ENCODE peak calls at places on chromosomes 5 and 9, in seven cellular contexts. W, V, N, B, T, O and R are unnamed samples. For H3K27me3, the result is how much of the 10 kb centered on the place peaks cover.

GRCh38 chr9:76510041-76510440 is 51.1 kb downstream of the GCNT1 start:
- DNase-seq in N (no peak), W (peak), O (no peak), B (no peak), T (no peak), V (no peak), R (no peak)

GRCh38 chr9:38008168-38009034 is 60.6 kb downstream of the SHB start:
- DNase-seq in N (peak), T (peak), B (peak), O (no peak), V (no peak), W (peak), R (peak)

GRCh38 chr5:154220625-154221024 is 30.1 kb downstream of the GALNT10 start:
- DNase-seq in O (no peak), T (peak), B (no peak), W (peak), V (no peak), N (no peak), R (no peak)

GRCh38 chr5:93600409-93601052 is 17.5 kb downstream of the NR2F1 start:
- DNase-seq in V (no peak), W (peak), O (no peak), T (no peak), N (no peak), B (no peak), R (no peak)

GRCh38 chr5:137703565-137703964 is 32.3 kb downstream of the KLHL3 start:
- DNase-seq in N (no peak), B (no peak), O (no peak), V (no peak), T (no peak), W (no peak), R (no peak)

GRCh38 chr5:157471709-157472108 is 11.7 kb downstream of the NIPAL4 start:
- DNase-seq in T (peak), O (no peak), V (no peak), N (no peak), B (no peak), W (peak), R (no peak)

GRCh38 chr5:136811551-136811950 is 446.2 kb upstream of the TRPC7 start:
- DNase-seq in B (peak), T (peak), O (no peak), N (no peak), W (peak), V (no peak), R (no peak)

GRCh38 chr5:4228708-4229107 is 633.1 kb downstream of the IRX1 start:
- DNase-seq in N (no peak), B (no peak), T (no peak), W (no peak), O (no peak), V (no peak), R (no peak)

GRCh38 chr5:180648658-180649296 is 623 bp downstream of the FLT4 start:
- DNase-seq in T (no peak), N (peak), V (no peak), B (no peak), O (peak), W (no peak), R (peak)

GRCh38 chr5:122195784-122196394 is 66.5 kb downstream of the ZNF474 start:
- DNase-seq in O (no peak), N (no peak), V (no peak), W (peak), T (peak), B (peak), R (no peak)

GRCh38 chr9:87959916-87960581 is 14.3 kb downstream of the CDK20 start:
- DNase-seq in T (no peak), W (peak), B (peak), O (no peak), V (no peak), N (no peak), R (no peak)

GRCh38 chr5:173228639-173229380 is 6.2 kb downstream of the NKX2-5 start:
- DNase-seq in V (no peak), N (no peak), W (no peak), O (no peak), T (no peak), B (no peak), R (no peak)

GRCh38 chr5:63535840-63536602 is 426.2 kb downstream of the HTR1A start:
- DNase-seq in B (no peak), T (no peak), O (no peak), V (no peak), N (no peak), W (no peak), R (no peak)

GRCh38 chr5:159098285-159099048 is 1.2 kb downstream of the EBF1 start:
- DNase-seq in W (no peak), O (no peak), V (no peak), T (no peak), B (no peak), N (no peak), R (no peak)

GRCh38 chr9:109150925-109151547 is 16.0 kb downstream of the FRRS1L start:
- DNase-seq in N (no peak), T (peak), V (no peak), W (no peak), B (no peak), O (no peak), R (no peak)

GRCh38 chr5:139294372-139295165 is 1.0 kb downstream of the MATR3 start:
- DNase-seq in T (peak), W (peak), N (peak), O (peak), B (peak), V (no peak), R (peak)

GRCh38 chr5:143233020-143233419 is 170.5 kb downstream of the NR3C1 start:
- DNase-seq in N (no peak), W (peak), B (no peak), O (no peak), T (no peak), V (no peak), R (no peak)

GRCh38 chr5:62268792-62269191 is 37.2 kb upstream of the KIF2A start:
- DNase-seq in N (no peak), T (no peak), O (no peak), B (no peak), W (no peak), V (no peak), R (no peak)

GRCh38 chr9:6938447-6938846 is 180.7 kb downstream of the KDM4C start:
- DNase-seq in V (no peak), T (peak), O (no peak), B (peak), N (no peak), W (peak), R (no peak)

GRCh38 chr5:126119894-126120442 is 303.2 kb upstream of the GRAMD2B start:
- DNase-seq in O (no peak), N (no peak), V (no peak), B (no peak), T (no peak), W (no peak), R (no peak)

GRCh38 chr5:179530069-179530998 is 20.0 kb upstream of the RUFY1 start:
- DNase-seq in O (peak), V (no peak), B (no peak), T (no peak), W (no peak), N (peak), R (peak)

GRCh38 chr5:177983763-177984564 is 12.1 kb downstream of the PROP1 start:
- DNase-seq in N (no peak), W (no peak), V (no peak), O (no peak), T (no peak), B (no peak), R (no peak)

GRCh38 chr5:177985430-177986040 is 10.5 kb downstream of the PROP1 start:
- DNase-seq in T (no peak), W (no peak), B (no peak), O (no peak), N (no peak), V (no peak), R (no peak)

GRCh38 chr5:177982072-177982727 is 13.8 kb downstream of the PROP1 start:
- DNase-seq in V (no peak), W (no peak), O (no peak), N (no peak), B (no peak), T (peak), R (peak)

GRCh38 chr5:177982956-177983355 is 13.1 kb downstream of the PROP1 start:
- DNase-seq in T (no peak), O (no peak), V (no peak), W (no peak), N (no peak), B (no peak), R (no peak)

DNA sequence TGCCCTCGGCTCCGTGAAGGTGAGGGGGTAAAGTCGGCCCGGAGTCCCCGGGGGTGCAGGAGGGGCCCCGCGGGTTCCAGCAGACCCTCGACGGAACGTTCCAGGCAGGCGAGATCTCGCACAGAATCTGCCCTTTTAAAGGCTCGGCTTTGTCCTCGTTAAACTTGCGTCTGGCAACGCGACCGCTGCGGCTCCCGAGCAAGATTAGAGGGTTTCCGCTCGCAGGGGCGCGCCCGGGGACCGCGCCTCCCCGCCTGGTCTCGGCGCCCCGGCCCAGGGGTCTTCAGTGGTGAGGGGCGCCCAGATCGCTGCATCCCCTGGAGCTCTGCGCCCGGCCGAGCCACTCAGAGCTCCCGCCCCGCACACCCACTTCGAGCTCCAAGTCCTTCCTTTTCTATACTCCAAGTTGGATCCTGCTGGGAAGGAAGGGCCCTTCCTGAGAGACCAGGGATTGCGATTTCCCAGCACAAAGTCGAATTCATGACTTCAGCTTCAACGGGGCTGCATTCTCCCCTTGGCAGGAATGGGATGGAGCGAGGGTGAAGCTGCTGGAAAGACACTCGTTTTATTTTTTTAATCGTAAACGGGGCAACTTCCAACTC is 11.4 kb downstream of the PROP1 start:
- DNase-seq in N (no peak), W (no peak), V (no peak), T (no peak), O (no peak), B (no peak), R (no peak)
- H3K27me3 ChIP-seq in N (under half), W (under half), V (under half), T (under half), O (half or more), B (half or more), R (half or more)

GRCh38 chr5:177605078-177605477 is 5.1 kb downstream of the B4GALT7 start:
- DNase-seq in N (no peak), W (no peak), O (no peak), T (no peak), B (no peak), V (no peak), R (no peak)

GRCh38 chr5:177604656-177605055 is 4.7 kb downstream of the B4GALT7 start:
- DNase-seq in N (no peak), V (no peak), O (no peak), W (no peak), T (no peak), B (no peak), R (no peak)

GRCh38 chr5:177607115-177607451 is 7.2 kb downstream of the B4GALT7 start:
- DNase-seq in V (no peak), B (no peak), O (no peak), N (no peak), W (no peak), T (no peak), R (no peak)

GRCh38 chr5:177606071-177607051 is 6.4 kb downstream of the B4GALT7 start:
- DNase-seq in W (no peak), N (no peak), B (no peak), T (no peak), O (no peak), V (no peak), R (no peak)

DNA sequence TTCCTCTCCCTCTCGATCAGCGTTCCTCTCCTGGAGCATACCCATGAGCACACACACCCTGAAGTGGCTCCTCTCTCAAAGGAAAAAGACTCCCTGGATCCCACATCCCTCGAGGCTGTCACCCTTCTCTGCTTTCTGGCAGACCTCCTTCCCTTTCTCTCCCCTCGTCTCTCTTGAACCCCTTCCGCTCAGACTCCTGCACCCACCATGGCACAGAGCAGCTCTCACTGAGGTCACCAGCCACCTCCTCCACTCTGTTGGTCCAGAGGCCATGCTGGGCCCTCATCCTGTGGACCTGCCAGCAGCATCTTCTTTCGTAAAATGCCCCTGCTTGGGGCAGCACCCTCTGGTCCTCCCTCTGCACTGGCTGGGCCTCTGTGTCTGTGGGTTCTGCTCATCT is 5.7 kb downstream of the B4GALT7 start:
- DNase-seq in T (no peak), B (no peak), N (no peak), O (no peak), V (no peak), W (no peak), R (no peak)
- H3K4me3 ChIP-seq in T (no peak), B (no peak), N (no peak), O (no peak), V (no peak), W (no peak), R (no peak)

GRCh38 chr5:103938151-103938671 is 375.6 kb upstream of the NUDT12 start:
- DNase-seq in N (no peak), W (no peak), O (no peak), T (no peak), B (no peak), V (no peak), R (no peak)
- H3K27ac ChIP-seq in N (no peak), W (no peak), O (no peak), T (no peak), B (no peak), V (no peak), R (no peak)

GRCh38 chr9:70097187-70097586 is 53.5 kb downstream of the MAMDC2 start:
- DNase-seq in W (no peak), N (no peak), O (no peak), T (no peak), V (no peak), B (no peak), R (no peak)
- H3K27me3 ChIP-seq in W (under half), N (under half), O (under half), T (under half), V (under half), B (under half), R (under half)

DNA sequence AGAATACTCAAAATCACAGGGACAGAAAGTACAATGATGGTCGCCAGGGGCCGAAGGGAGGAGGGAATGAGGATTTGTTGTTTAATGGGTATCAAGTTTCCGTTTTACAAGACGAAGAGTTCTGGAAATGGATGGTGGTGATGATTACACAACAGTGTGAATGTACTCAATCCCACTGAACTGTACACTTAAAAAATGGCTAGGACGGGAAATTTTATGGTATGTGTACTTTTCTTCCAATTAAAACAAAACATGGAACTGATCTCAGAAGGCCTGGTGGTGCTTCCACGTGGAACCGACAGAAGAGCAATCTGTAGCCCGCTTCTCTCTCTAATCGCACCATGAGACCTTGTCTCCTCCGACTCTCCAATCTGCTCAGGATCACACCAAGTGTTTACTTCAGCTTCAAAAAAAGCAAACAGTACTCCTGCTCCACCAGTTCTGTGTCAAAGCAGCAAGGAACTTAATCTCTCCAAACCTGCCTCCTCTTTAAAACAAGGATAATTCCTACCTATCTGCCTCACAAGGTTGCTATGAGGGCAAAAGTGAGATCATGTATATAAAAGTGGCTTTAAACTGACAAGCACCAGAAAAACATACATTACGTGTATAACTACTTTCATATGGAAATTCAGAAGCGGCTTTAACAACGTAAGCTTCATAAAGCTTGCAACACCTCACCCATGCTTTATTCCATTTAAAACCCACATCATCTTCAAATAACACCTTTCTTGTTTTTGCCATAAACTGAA is 2.1 kb downstream of the ECPAS start:
- DNase-seq in V (no peak), O (no peak), B (no peak), N (no peak), T (peak), W (peak), R (no peak)
- H3K4me3 ChIP-seq in V (peak), O (peak), B (peak), N (peak), T (peak), W (peak), R (peak)

GRCh38 chr5:172107606-172108005 is 80.4 kb downstream of the STK10 start:
- DNase-seq in T (peak), O (no peak), V (no peak), N (no peak), W (peak), B (peak), R (no peak)

GRCh38 chr5:172104021-172104420 is 84.0 kb downstream of the STK10 start:
- DNase-seq in N (peak), O (peak), V (no peak), T (no peak), W (no peak), B (no peak), R (no peak)

GRCh38 chr5:172104801-172105701 is 83.0 kb downstream of the STK10 start:
- DNase-seq in V (no peak), T (no peak), B (no peak), N (no peak), O (peak), W (no peak), R (no peak)

GRCh38 chr5:172105811-172106210 is 82.2 kb downstream of the STK10 start:
- DNase-seq in B (no peak), V (no peak), O (no peak), N (no peak), W (no peak), T (no peak), R (no peak)

GRCh38 chr5:172106511-172107356 is 81.3 kb downstream of the STK10 start:
- DNase-seq in O (peak), B (no peak), V (no peak), N (peak), T (peak), W (no peak), R (peak)
- H3K27ac ChIP-seq in O (no peak), B (peak), V (no peak), N (no peak), T (peak), W (peak), R (no peak)